ENCODE peak calls at places on chromosomes 2 and 18, in ten cellular contexts. H is stimulated activated CD8-positive, alpha-beta memory T cell treated with anti-CD3 and anti-CD28 coated beads, Interleukin-7, amount 100 ng/mL, for 4 hours; A is stimulated activated CD4-positive, alpha-beta T cell treated with anti-CD3 and anti-CD28 coated beads, Interleukin-4, amount 100 ng/mL, for 48 hours; O is NCI-H1105; G is glutamatergic neuron; Q is Calu3; P is iPS DF 6.9; J is Peyer's patch; U is left ventricle myocardium superior; T is EH. M is an unnamed sample.

GRCh38 chr18:35949903-35950627 is 22.4 kb upstream of the RMP24 start:
- DNase-seq in H (peak), A (peak), O (peak), G (peak), Q (peak), P (peak), J (peak), U (peak), T (peak), M (peak)

GRCh38 chr18:45212186-45213039 is 402.9 kb upstream of the SLC14A2 start:
- DNase-seq in H (peak), A (peak), O (peak), G (peak), Q (peak), P (peak), J (peak), U (peak), T (peak), M (peak)

GRCh38 chr18:12862467-12862866 is 21.6 kb downstream of the PTPN2 start:
- DNase-seq in H (no peak), A (no peak), O (no peak), G (no peak), Q (peak), P (no peak), J (no peak), U (no peak), T (no peak), M (no peak)

GRCh38 chr2:239644016-239644415 is 243.2 kb upstream of the HDAC4 start:
- DNase-seq in H (no peak), A (no peak), O (no peak), G (peak), Q (no peak), P (no peak), J (no peak), U (no peak), T (no peak), M (no peak)

GRCh38 chr2:100919316-100919715 is 82.8 kb upstream of the RPL31 start:
- DNase-seq in H (no peak), A (peak), O (no peak), G (peak), Q (no peak), P (peak), J (no peak), U (no peak), T (no peak), M (no peak)

GRCh38 chr2:230134496-230135073 is 65.9 kb upstream of the SLC16A14 start:
- DNase-seq in H (no peak), A (no peak), O (no peak), G (no peak), Q (no peak), P (no peak), J (no peak), U (no peak), T (peak), M (no peak)

GRCh38 chr18:23723121-23723520 is 33.9 kb downstream of the LAMA3 start:
- DNase-seq in H (no peak), A (no peak), O (no peak), G (no peak), Q (no peak), P (no peak), J (no peak), U (no peak), T (peak), M (no peak)

GRCh38 chr2:239919779-239920545 is 105.2 kb downstream of the NDUFA10 start:
- DNase-seq in H (no peak), A (no peak), O (no peak), G (no peak), Q (no peak), P (no peak), J (peak), U (peak), T (no peak), M (no peak)

GRCh38 chr2:20410556-20411277 is 36.2 kb upstream of the RHOB start:
- DNase-seq in H (no peak), A (no peak), O (no peak), G (no peak), Q (no peak), P (no peak), J (peak), U (no peak), T (no peak), M (no peak)

GRCh38 chr2:70771446-70771845 is 3.4 kb upstream of the ADD2 start:
- DNase-seq in H (no peak), A (no peak), O (no peak), G (no peak), Q (no peak), P (no peak), J (no peak), U (no peak), T (no peak), M (no peak)

M was measured in putamen.